ENCODE peak calls at places on chromosomes 7 and 10, in four cellular contexts. L is AG08395; B is NCI-H510A treated with DMSO at 0.1 percent for 48 hours; N is stimulated activated CD8-positive, alpha-beta memory T cell treated with anti-CD3 and anti-CD28 coated beads, Interleukin-7, amount 100 ng/mL, for 1 hour. G is an unnamed sample.

GRCh38 chr7:130793855-130794618 is 60.0 kb upstream of the KLF14 start:
- DNase-seq in N (no peak), L (no peak), B (no peak), G (no peak)

GRCh38 chr7:26853788-26854393 is 10.5 kb downstream of the SKAP2 start:
- DNase-seq in B (peak), N (no peak), L (peak), G (peak)

GRCh38 chr10:101123085-101123814 is 7.8 kb upstream of the TLX1 start:
- DNase-seq in N (no peak), B (peak), L (no peak), G (no peak)

GRCh38 chr10:56895306-56895705 is 534.2 kb upstream of the ZWINT start:
- DNase-seq in N (no peak), L (no peak), B (no peak), G (no peak)

GRCh38 chr10:132158122-132158741 is 28.5 kb upstream of the DPYSL4 start:
- DNase-seq in N (no peak), B (no peak), L (no peak), G (no peak)

GRCh38 chr7:134618756-134619530 is 27.7 kb upstream of the BPGM start:
- DNase-seq in N (no peak), B (no peak), L (peak), G (peak)

GRCh38 chr7:120733143-120733542 is 124.8 kb downstream of the TSPAN12 start:
- DNase-seq in N (no peak), B (no peak), L (peak), G (peak)

GRCh38 chr10:122143238-122143841 is 127.8 kb upstream of the BTBD16 start:
- DNase-seq in N (no peak), B (no peak), L (no peak), G (no peak)

GRCh38 chr7:73964786-73965185 is 63.2 kb upstream of the ELN start:
- DNase-seq in N (no peak), L (no peak), B (no peak), G (no peak)

GRCh38 chr7:27263781-27264180 is 21.2 kb downstream of the EVX1 start:
- DNase-seq in L (no peak), B (no peak), N (no peak), G (no peak)

GRCh38 chr7:139797607-139798006 is 19.8 kb upstream of the HIPK2 start:
- DNase-seq in B (no peak), N (no peak), L (no peak), G (no peak)

GRCh38 chr10:69869291-69869841 is 67.7 kb downstream of the COL13A1 start:
- DNase-seq in B (no peak), N (no peak), L (peak), G (peak)

GRCh38 chr7:23696916-23697441 is 13.0 kb upstream of the STK31 start:
- DNase-seq in B (peak), N (no peak), L (peak), G (peak)

GRCh38 chr7:37037286-37037685 is 313.0 kb upstream of the AOAH start:
- DNase-seq in L (no peak), N (no peak), B (no peak), G (no peak)